ENCODE peak calls at places on chromosomes 2 and 18, in four cellular contexts. V is ecto neural progenitor cell, D is PC-9, E is transverse colon. X is an unnamed sample.

GRCh38 chr2:119338826-119339561 is 27.6 kb downstream of the C2orf76 start:
- DNase-seq in D (no peak), E (peak; percentile 36), V (no peak), X (no peak)

GRCh38 chr2:80548469-80548868 is 243.9 kb upstream of the LRRTM1 start:
- DNase-seq in D (no peak), V (no peak), E (no peak), X (no peak)

GRCh38 chr2:236075802-236076201 is 92.4 kb downstream of the GBX2 start:
- DNase-seq in D (no peak), E (no peak), V (no peak), X (no peak)

GRCh38 chr2:56185101-56185581 is 1.4 kb downstream of the CCDC85A start:
- DNase-seq in E (no peak), V (peak; percentile 60), D (peak; percentile 5), X (no peak)

GRCh38 chr2:84899681-84900080 is 5.8 kb upstream of the TMSB10 start:
- DNase-seq in D (no peak), V (no peak), E (no peak), X (no peak)

GRCh38 chr18:3879836-3880120 is 429.8 kb downstream of the TGIF1 start:
- DNase-seq in D (no peak), E (no peak), V (no peak), X (no peak)

GRCh38 chr2:62858231-62858832 is 152.8 kb downstream of the EHBP1 start:
- DNase-seq in E (no peak), D (no peak), V (no peak), X (no peak)

GRCh38 chr2:121483021-121483420 is 47.7 kb upstream of the RNU4ATAC start:
- DNase-seq in D (no peak), E (no peak), V (no peak), X (no peak)

GRCh38 chr2:216308532-216308931 is 63.8 kb downstream of the MARCHF4 start:
- DNase-seq in V (no peak), E (no peak), D (no peak), X (no peak)

GRCh38 chr2:83364264-83364663 is 1094.8 kb downstream of the SUCLG1 start:
- DNase-seq in E (no peak), D (no peak), V (no peak), X (no peak)

GRCh38 chr2:129904532-129905446 is 74.7 kb upstream of the RAB6C start:
- DNase-seq in E (no peak), V (no peak), D (no peak), X (no peak)

GRCh38 chr18:29123706-29124530 is 947.0 kb upstream of the CDH2 start:
- DNase-seq in V (no peak), E (no peak), D (no peak), X (no peak)

GRCh38 chr2:223041527-223042109 is 10.4 kb upstream of the KCNE4 start:
- DNase-seq in D (peak; percentile 92), V (no peak), E (peak; percentile 46), X (no peak)

GRCh38 chr2:74548919-74549684 is 4.6 kb downstream of the LOXL3 start:
- DNase-seq in E (peak; percentile 75), V (peak; percentile 75), D (peak; percentile 72), X (peak; percentile 76)

GRCh38 chr2:24985406-24985805 is 13.7 kb upstream of the DNAJC27 start:
- DNase-seq in D (no peak), V (no peak), E (no peak), X (no peak)

GRCh38 chr2:215723011-215723410 is 287.1 kb upstream of the FN1 start:
- DNase-seq in D (no peak), V (no peak), E (no peak), X (no peak)

GRCh38 chr2:69817739-69818494 is 11.5 kb upstream of the GMCL1 start:
- DNase-seq in D (no peak), V (no peak), E (no peak), X (no peak)

GRCh38 chr2:134217924-134218323 is 35.9 kb upstream of the MGAT5 start:
- DNase-seq in V (no peak), D (no peak), E (no peak), X (no peak)

GRCh38 chr18:21599585-21600525 is 649 bp downstream of the ESCO1 start:
- DNase-seq in D (peak; percentile 54), E (peak; percentile 73), V (peak; percentile 85), X (peak; percentile 67)

GRCh38 chr2:231185050-231185725 is 13.2 kb upstream of the ARMC9 start:
- DNase-seq in V (no peak), E (no peak), D (no peak), X (no peak)

GRCh38 chr2:128736689-128737545 is 418.2 kb upstream of the HS6ST1 start:
- DNase-seq in E (peak; percentile 69), D (peak; percentile 40), V (peak; percentile 92), X (peak; percentile 85)

GRCh38 chr2:108640731-108641130 is 78.6 kb upstream of the RANBP2 start:
- DNase-seq in E (no peak), V (no peak), D (no peak), X (no peak)

GRCh38 chr2:181364492-181365175 is 92.6 kb upstream of the ITGA4 start:
- DNase-seq in D (no peak), E (no peak), V (no peak), X (no peak)

GRCh38 chr2:9122367-9122766 is 84.2 kb upstream of the ASAP2 start:
- DNase-seq in E (no peak), V (no peak), D (no peak), X (no peak)

GRCh38 chr2:177075254-177075653 is 137.3 kb upstream of the HNRNPA3 start:
- DNase-seq in E (no peak), D (no peak), V (no peak), X (no peak)

GRCh38 chr2:46827274-46827930 is 88.2 kb downstream of the MCFD2 start:
- DNase-seq in D (no peak), V (no peak), E (no peak), X (no peak)

GRCh38 chr2:121165038-121165542 is 119.9 kb downstream of the TFCP2L1 start:
- DNase-seq in V (no peak), E (no peak), D (no peak), X (no peak)

GRCh38 chr2:201858781-201859180 is 52.4 kb downstream of the CDK15 start:
- DNase-seq in E (peak; percentile 21), V (peak; percentile 78), D (no peak), X (no peak)

GRCh38 chr2:226079677-226080076 is 680.2 kb downstream of the NYAP2 start:
- DNase-seq in E (no peak), V (no peak), D (no peak), X (no peak)

GRCh38 chr2:21443494-21444105 is 319.8 kb downstream of the TDRD15 start:
- DNase-seq in D (no peak), E (no peak), V (no peak), X (no peak)

GRCh38 chr2:56244911-56245530 is 61.2 kb downstream of the CCDC85A start:
- DNase-seq in E (no peak), D (no peak), V (no peak), X (no peak)

GRCh38 chr2:151576080-151576479 is 158.2 kb downstream of the NEB start:
- DNase-seq in D (no peak), E (no peak), V (no peak), X (no peak)

GRCh38 chr2:86223098-86223681 is 23.9 kb downstream of the MRPL35 start:
- DNase-seq in E (peak; percentile 25), D (no peak), V (peak; percentile 49), X (no peak)

GRCh38 chr18:55706893-55707292 is 118.9 kb upstream of the TCF4 start:
- DNase-seq in E (no peak), D (no peak), V (no peak), X (no peak)

GRCh38 chr2:173400760-173401159 is 46.1 kb downstream of the CDCA7 start:
- DNase-seq in E (no peak), V (no peak), D (no peak), X (no peak)

GRCh38 chr2:27964067-27964466 is 73.5 kb downstream of the BABAM2 start:
- DNase-seq in D (no peak), E (no peak), V (no peak), X (no peak)

GRCh38 chr2:135586148-135586547 is 54.9 kb downstream of the R3HDM1 start:
- DNase-seq in V (no peak), E (no peak), D (no peak), X (no peak)

GRCh38 chr2:17429130-17429529 is 89.1 kb downstream of the RAD51AP2 start:
- DNase-seq in E (no peak), V (no peak), D (no peak), X (no peak)